ENCODE peak calls at places on chromosomes 7 and 10, in four cellular contexts. X is HL-60, E is GM23338, H is H1. A is an unnamed sample.

GRCh38 chr7:131723926-131724325 is 167.5 kb upstream of the PODXL start:
- DNase-seq in E (no peak), H (no peak), X (no peak), A (no peak)

GRCh38 chr7:157568785-157569584 is 232.2 kb downstream of the DNAJB6 start:
- DNase-seq in H (no peak), E (peak; percentile 56), X (no peak), A (peak; percentile 90)

GRCh38 chr10:133278577-133279265 is 2.1 kb upstream of the ADAM8 start:
- DNase-seq in X (peak; percentile 98), E (no peak), H (no peak), A (peak; percentile 96)

GRCh38 chr7:152145853-152146466 is 120.5 kb downstream of the GALNT11 start:
- DNase-seq in H (no peak), X (no peak), E (peak; percentile 66), A (no peak)

GRCh38 chr7:91692800-91693199 is 187.7 kb downstream of the MTERF1 start:
- DNase-seq in X (no peak), H (no peak), E (no peak), A (no peak)

GRCh38 chr7:33888206-33888605 is 17.1 kb upstream of the BMPER start:
- DNase-seq in E (peak; percentile 64), X (no peak), H (no peak), A (no peak)

GRCh38 chr7:20330797-20331230 is at the start of gene ITGB8:
- DNase-seq in X (peak; percentile 5), H (no peak), E (no peak), A (peak; percentile 82)

GRCh38 chr10:18608581-18608980 is 42.8 kb downstream of the NSUN6 start:
- DNase-seq in H (no peak), X (no peak), E (no peak), A (no peak)

GRCh38 chr10:35271086-35271834 is 65.0 kb upstream of the CCNY start:
- DNase-seq in X (no peak), E (no peak), H (no peak), A (no peak)

GRCh38 chr7:130473289-130473688 is 18.6 kb upstream of the MEST start:
- DNase-seq in E (no peak), X (peak; percentile 51), H (no peak), A (no peak)

GRCh38 chr7:95209778-95210177 is 114.6 kb downstream of the PON1 start:
- DNase-seq in E (no peak), H (no peak), X (no peak), A (no peak)

GRCh38 chr7:150444141-150444540 is 6.3 kb upstream of the GIMAP8 start:
- DNase-seq in E (no peak), X (no peak), H (no peak), A (no peak)

GRCh38 chr7:625376-625971 is 101.0 kb upstream of the DNAAF5 start:
- DNase-seq in X (no peak), H (no peak), E (no peak), A (peak; percentile 4)

GRCh38 chr7:2771274-2771711 is 72.8 kb downstream of the GNA12 start:
- DNase-seq in E (no peak), H (no peak), X (no peak), A (peak; percentile 22)

GRCh38 chr10:103787251-103787816 is 68.0 kb downstream of the SH3PXD2A start:
- DNase-seq in E (no peak), H (no peak), X (no peak), A (no peak)

GRCh38 chr7:41058986-41059741 is 643.7 kb downstream of the INHBA start:
- DNase-seq in E (peak; percentile 67), H (peak; percentile 44), X (no peak), A (no peak)

DNA sequence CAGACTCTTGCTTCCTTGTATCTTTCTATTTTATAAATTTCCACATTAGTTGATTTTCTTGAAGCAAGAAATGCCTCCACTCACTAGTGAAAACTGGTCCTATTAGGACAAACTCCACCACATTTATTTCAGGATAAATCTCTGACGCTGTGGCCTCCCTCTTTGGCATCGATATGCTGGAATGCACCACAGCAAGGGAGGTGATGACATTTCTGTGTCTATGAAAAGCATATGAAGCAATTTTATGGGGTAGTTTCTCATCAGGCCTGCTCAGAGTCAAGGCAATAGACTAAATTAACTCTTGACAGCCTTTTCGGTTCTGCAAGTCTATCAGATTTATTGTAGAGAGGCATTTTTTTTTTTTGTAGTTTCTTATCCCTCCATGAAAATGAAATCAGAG is 304.4 kb downstream of the ZEB1 start:
- DNase-seq in H (no peak), X (no peak), E (no peak), A (no peak)
- H3K27ac ChIP-seq in H (no peak overlapping the region), X (no peak overlapping the region), E (no peak overlapping the region), A (no peak overlapping the region)

GRCh38 chr10:89643431-89643811 is 1.6 kb downstream of the PANK1 start:
- DNase-seq in X (no peak), H (no peak), E (no peak), A (no peak)

GRCh38 chr10:89645742-89646172 is 715 bp upstream of the PANK1 start:
- DNase-seq in E (peak; percentile 30), X (no peak), H (no peak), A (no peak)

GRCh38 chr10:89644691-89644966 is 413 bp downstream of the PANK1 start:
- DNase-seq in H (no peak), X (no peak), E (no peak), A (peak; percentile 87)

GRCh38 chr10:89644967-89645741 is at the start of gene PANK1:
- DNase-seq in H (no peak), X (peak; percentile 88), E (peak; percentile 84), A (peak; percentile 90)

GRCh38 chr10:89643812-89644690 is 991 bp downstream of the PANK1 start:
- DNase-seq in X (peak; percentile 94), H (peak; percentile 88), E (peak; percentile 98), A (peak; percentile 83)
- TF ChIP-seq POLR2AphosphoS5 in X (peak; percentile 95), H (peak; percentile 98), E (peak; percentile 100), A (peak; percentile 93)

GRCh38 chr10:113091921-113092320 is 141.9 kb downstream of the TCF7L2 start:
- DNase-seq in E (no peak), H (no peak), X (no peak), A (no peak)

GRCh38 chr10:113094114-113094486 is 144.1 kb downstream of the TCF7L2 start:
- DNase-seq in E (no peak), X (no peak), H (no peak), A (no peak)

GRCh38 chr10:113095419-113095818 is 145.4 kb downstream of the TCF7L2 start:
- DNase-seq in X (no peak), H (no peak), E (no peak), A (no peak)

GRCh38 chr10:113096111-113097045 is 146.3 kb downstream of the TCF7L2 start:
- DNase-seq in X (no peak), H (no peak), E (no peak), A (no peak)

GRCh38 chr10:113093188-113094113 is 143.4 kb downstream of the TCF7L2 start:
- DNase-seq in E (no peak), H (no peak), X (no peak), A (no peak)
- H3K27ac ChIP-seq in E (peak overlapping the region; percentile 14), H (no peak overlapping the region), X (no peak overlapping the region), A (no peak overlapping the region)

GRCh38 chr10:1182280-1183032 is 126.3 kb downstream of the WDR37 start:
- DNase-seq in E (no peak), X (no peak), H (no peak), A (peak; percentile 42)
- TF ChIP-seq POLR2AphosphoS5 in E (no peak), X (no peak), H (no peak), A (no peak)

GRCh38 chr10:79124066-79124465 is 55.3 kb downstream of the ZMIZ1 start:
- DNase-seq in H (no peak), E (no peak), X (no peak), A (no peak)
- H3K27ac ChIP-seq in H (no peak overlapping the region), E (no peak overlapping the region), X (no peak overlapping the region), A (no peak overlapping the region)

DNA sequence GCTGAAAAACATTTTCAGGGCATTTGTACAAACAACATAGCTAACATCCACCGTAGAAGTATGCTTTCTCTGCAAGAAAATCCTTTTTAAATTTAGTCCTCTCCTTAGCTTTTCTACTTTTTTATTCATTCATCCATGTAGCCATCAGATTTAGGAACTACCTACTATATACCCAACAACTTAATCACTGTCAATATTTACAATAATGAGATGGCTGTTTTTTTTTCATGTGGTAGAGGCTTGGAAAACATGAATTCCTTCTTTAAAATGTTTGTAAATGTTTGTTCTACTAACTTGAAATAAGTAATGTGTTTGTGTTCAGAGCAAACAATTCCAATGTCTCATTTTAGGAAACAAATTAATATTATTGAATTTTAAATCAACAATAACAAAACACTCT is 78.2 kb upstream of the CAV2 start:
- DNase-seq in H (no peak), X (no peak), E (no peak), A (no peak)
- TF ChIP-seq POLR2AphosphoS5 in H (no peak), X (no peak), E (no peak), A (no peak)

DNA sequence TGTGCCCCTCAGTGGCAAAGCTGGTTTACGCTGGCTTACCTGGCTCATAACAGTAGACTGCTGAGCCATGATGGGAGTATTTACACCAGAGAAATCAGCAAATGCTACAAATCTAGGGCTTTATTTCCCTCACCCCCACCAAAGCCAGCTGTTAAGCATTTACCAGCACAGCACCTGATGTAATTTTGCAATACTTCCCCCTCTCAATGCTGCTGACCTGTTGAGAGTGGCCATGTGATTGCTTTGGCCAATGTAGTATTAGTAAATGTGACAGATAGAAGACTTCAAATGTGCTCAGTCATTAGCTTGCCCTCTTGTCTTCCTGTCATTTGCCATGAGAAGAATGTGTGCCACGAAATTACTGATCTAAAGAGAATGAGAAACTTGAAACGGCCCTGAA is 46.6 kb downstream of the HERPUD2 start:
- DNase-seq in H (no peak), X (no peak), E (no peak), A (no peak)
- H3K27ac ChIP-seq in H (no peak overlapping the region), X (no peak overlapping the region), E (no peak overlapping the region), A (no peak overlapping the region)